ENCODE peak calls at places on chromosome 18, in six cellular contexts. S, L, U, K, Z and V are unnamed samples.

GRCh38 chr18:28905509-28905908 is 728.6 kb upstream of the CDH2 start:
- DNase-seq in Z (no peak), U (peak; percentile 48), K (no peak), L (peak; percentile 57), S (no peak), V (no peak)

GRCh38 chr18:13366541-13366940 is 148.0 kb downstream of the LDLRAD4 start:
- DNase-seq in K (no peak), U (no peak), Z (no peak), L (no peak), S (no peak), V (no peak)

GRCh38 chr18:49494660-49495059 is 7.6 kb upstream of the C18orf32 start:
- DNase-seq in U (no peak), S (no peak), Z (no peak), K (no peak), L (no peak), V (no peak)

GRCh38 chr18:13232971-13233565 is 14.5 kb downstream of the LDLRAD4 start:
- DNase-seq in S (no peak), K (no peak), L (no peak), Z (no peak), U (no peak), V (no peak)

GRCh38 chr18:22964116-22964515 is 31.0 kb downstream of the RBBP8 start:
- DNase-seq in U (no peak), L (peak; percentile 47), Z (no peak), S (no peak), K (no peak), V (peak; percentile 37)

GRCh38 chr18:67742954-67743353 is 226.4 kb upstream of the DSEL start:
- DNase-seq in K (no peak), L (peak; percentile 12), U (no peak), Z (no peak), S (no peak), V (no peak)

GRCh38 chr18:34117319-34117718 is 107.4 kb downstream of the NOL4 start:
- DNase-seq in U (no peak), S (no peak), Z (no peak), L (no peak), K (no peak), V (no peak)

GRCh38 chr18:68244786-68245185 is 470.1 kb downstream of the TMX3 start:
- DNase-seq in U (no peak), L (peak; percentile 74), K (no peak), Z (no peak), S (no peak), V (no peak)

GRCh38 chr18:23069481-23069880 is 65.8 kb upstream of the CABLES1 start:
- DNase-seq in K (no peak), U (no peak), L (no peak), S (no peak), Z (no peak), V (no peak)

GRCh38 chr18:33755918-33756590 is 178.0 kb downstream of the ASXL3 start:
- DNase-seq in K (peak; percentile 23), S (no peak), U (peak; percentile 93), Z (no peak), L (peak; percentile 93), V (peak; percentile 81)

GRCh38 chr18:79863946-79864725 is 66.4 kb downstream of the KCNG2 start:
- DNase-seq in L (no peak), U (no peak), K (no peak), Z (no peak), S (no peak), V (no peak)

GRCh38 chr18:49052891-49053644 is 102.3 kb upstream of the SMAD7 start:
- DNase-seq in S (no peak), U (peak; percentile 64), K (no peak), Z (no peak), L (peak; percentile 97), V (peak; percentile 71)

GRCh38 chr18:23591011-23591410 is 4.7 kb upstream of the NPC1 start:
- DNase-seq in U (no peak), S (no peak), K (no peak), Z (no peak), L (peak; percentile 24), V (peak; percentile 28)

GRCh38 chr18:52617931-52618330 is 277.9 kb downstream of the DCC start:
- DNase-seq in Z (no peak), U (no peak), S (no peak), L (peak; percentile 51), K (no peak), V (no peak)

GRCh38 chr18:33375829-33376228 is 64.7 kb downstream of the CCDC178 start:
- DNase-seq in S (no peak), U (no peak), Z (no peak), L (no peak), K (no peak), V (no peak)

DNA sequence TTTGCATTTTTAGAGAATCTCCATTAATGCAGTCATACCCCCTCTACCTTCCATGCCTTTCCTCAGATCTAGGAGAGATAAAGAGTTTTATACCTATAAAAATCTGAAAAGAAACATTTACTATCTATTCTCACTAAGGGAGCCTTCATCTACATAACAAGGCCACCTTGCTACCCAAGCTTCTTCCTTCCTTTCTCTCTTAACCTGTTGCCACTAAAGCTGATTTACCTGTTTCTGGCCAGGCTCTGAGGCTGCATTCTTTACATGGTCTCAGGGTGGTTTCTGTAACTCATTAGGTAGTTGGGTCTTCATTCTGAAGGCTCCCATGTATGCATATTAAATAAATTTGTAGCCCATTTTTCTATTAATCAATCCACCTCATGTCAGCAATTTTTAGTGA is 391.6 kb downstream of the DLGAP1 start:
- DNase-seq in L (no peak), S (no peak), U (no peak), Z (no peak), K (no peak), V (no peak)
- H3K9me3 ChIP-seq in L (peaks cover 10% of the 10 kb centered on the region), S (peaks cover 16% of the 10 kb centered on the region), U (peaks cover 24% of the 10 kb centered on the region), Z (peaks cover 23% of the 10 kb centered on the region), K (peaks cover 38% of the 10 kb centered on the region), V (peaks cover 4% of the 10 kb centered on the region)

DNA sequence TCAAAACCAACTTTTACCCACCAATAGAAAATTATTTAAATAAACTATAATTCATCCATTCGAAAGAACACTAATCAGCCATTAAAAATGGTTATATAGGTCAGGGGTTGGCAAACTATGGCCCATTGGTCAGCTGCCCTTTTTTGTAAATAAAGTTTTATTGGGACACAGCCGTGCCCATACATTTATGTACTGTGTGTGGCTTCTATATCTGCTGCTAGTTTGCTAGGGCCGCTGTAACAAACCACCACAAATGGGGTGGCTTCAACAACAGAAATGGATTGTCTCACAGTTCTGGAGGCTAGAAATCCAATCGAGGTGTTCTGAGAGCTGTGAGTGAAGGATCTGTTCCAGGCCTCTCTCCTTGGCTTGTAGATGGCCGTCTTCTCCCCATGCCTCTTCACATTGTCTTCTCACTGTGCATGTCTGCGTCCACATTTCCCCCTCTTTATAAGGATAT is 7.0 kb upstream of the TXNDC2 start:
- DNase-seq in S (no peak), Z (no peak), U (no peak), K (no peak), L (no peak), V (no peak)
- H4K91ac ChIP-seq in S (no peak overlapping the region), Z (no peak overlapping the region), U (no peak overlapping the region), K (no peak overlapping the region), L (no peak overlapping the region), V (no peak overlapping the region)

GRCh38 chr18:59264136-59264571 is 9.1 kb downstream of the RAX start:
- DNase-seq in S (no peak), U (no peak), L (no peak), Z (peak; percentile 59), K (no peak), V (no peak)

GRCh38 chr18:59263566-59264135 is 9.6 kb downstream of the RAX start:
- DNase-seq in S (no peak), K (no peak), Z (no peak), L (no peak), U (no peak), V (no peak)

GRCh38 chr18:59266019-59266369 is 7.3 kb downstream of the RAX start:
- DNase-seq in K (no peak), Z (no peak), S (no peak), U (no peak), L (no peak), V (no peak)

GRCh38 chr18:59265246-59266018 is 7.8 kb downstream of the RAX start:
- DNase-seq in K (no peak), L (no peak), Z (peak; percentile 92), U (no peak), S (no peak), V (no peak)

DNA sequence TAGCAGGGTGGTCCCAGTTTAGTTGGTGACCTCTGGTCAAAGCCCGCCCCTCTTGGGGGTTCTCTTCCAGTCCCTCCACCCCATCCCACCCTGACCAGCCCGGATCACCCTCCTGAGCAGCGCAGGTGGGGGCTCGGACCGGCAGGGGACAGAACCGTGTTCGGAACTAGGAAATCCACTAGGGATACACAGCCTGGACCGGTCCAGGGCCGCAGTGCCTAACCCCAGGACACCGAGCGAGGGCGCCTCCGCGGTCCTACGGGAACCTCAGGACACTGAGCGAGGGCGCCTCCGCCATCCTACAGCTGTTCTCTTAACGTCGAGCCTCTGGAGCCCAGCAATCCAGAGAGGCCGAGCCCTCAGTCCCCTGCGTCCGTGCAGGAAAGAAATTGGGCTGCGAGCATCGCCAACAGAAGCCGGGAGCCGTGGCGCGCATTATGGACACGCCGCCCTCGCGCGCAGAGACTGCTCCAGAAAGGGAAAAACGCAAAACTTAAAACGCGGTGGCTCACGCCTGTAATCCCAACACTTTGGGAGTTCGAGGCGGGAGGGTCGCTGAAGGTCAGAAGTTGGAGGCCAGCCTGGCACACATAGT is 8.5 kb downstream of the RAX start:
- DNase-seq in S (no peak), Z (no peak), K (no peak), L (no peak), U (no peak), V (no peak)
- H3K9me3 ChIP-seq in S (peaks cover 9% of the 10 kb centered on the region), Z (no peaks in the 10 kb centered on the region), K (no peaks in the 10 kb centered on the region), L (peaks cover 15% of the 10 kb centered on the region), U (no peaks in the 10 kb centered on the region), V (peaks cover 9% of the 10 kb centered on the region)

GRCh38 chr18:78814766-78815165 is 164.9 kb upstream of the SALL3 start:
- DNase-seq in S (no peak), L (no peak), Z (no peak), U (no peak), K (no peak), V (no peak)
- H4K91ac ChIP-seq in S (no peak overlapping the region), L (no peak overlapping the region), Z (no peak overlapping the region), U (no peak overlapping the region), K (no peak overlapping the region), V (no peak overlapping the region)

GRCh38 chr18:51427012-51427411 is 229.5 kb upstream of the MEX3C start:
- DNase-seq in S (no peak), L (no peak), Z (no peak), K (no peak), U (no peak), V (no peak)
- H3K9me3 ChIP-seq in S (no peaks in the 10 kb centered on the region), L (peaks cover 20% of the 10 kb centered on the region), Z (no peaks in the 10 kb centered on the region), K (no peaks in the 10 kb centered on the region), U (no peaks in the 10 kb centered on the region), V (no peaks in the 10 kb centered on the region)

GRCh38 chr18:9735879-9736278 is 27.8 kb downstream of the RAB31 start:
- DNase-seq in K (no peak), U (no peak), L (no peak), S (no peak), Z (no peak), V (no peak)
- H4K91ac ChIP-seq in K (no peak overlapping the region), U (no peak overlapping the region), L (no peak overlapping the region), S (no peak overlapping the region), Z (no peak overlapping the region), V (no peak overlapping the region)